ENCODE peak calls at places on chromosome 12, in seven cellular contexts. Q is CD8-positive, alpha-beta T cell; M is effector CD4-positive, alpha-beta T cell; T is stimulated activated CD8-positive, alpha-beta memory T cell treated with anti-CD3 and anti-CD28 coated beads, Interleukin-7, amount 100 ng/mL, for 4 hours; N is NCI-H1105; J is type B pancreatic cell; A is foreskin fibroblast. F is an unnamed sample.

GRCh38 chr12:22082190-22082701 is 36.2 kb downstream of the CMAS start:
- DNase-seq in N (no peak), J (no peak), T (no peak), M (no peak), A (no peak), Q (no peak), F (no peak)

GRCh38 chr12:50612882-50613281 is 108.1 kb downstream of the DIP2B start:
- DNase-seq in A (no peak), M (no peak), J (no peak), N (no peak), T (no peak), Q (no peak), F (no peak)

GRCh38 chr12:101256271-101256670 is 23.6 kb upstream of the UTP20 start:
- DNase-seq in A (peak), J (no peak), M (no peak), N (no peak), Q (no peak), T (no peak), F (no peak)

GRCh38 chr12:69481133-69481532 is 10.9 kb downstream of the FRS2 start:
- DNase-seq in N (no peak), T (no peak), A (no peak), J (no peak), Q (no peak), M (no peak), F (no peak)

GRCh38 chr12:30450872-30451271 is 244.8 kb downstream of the IPO8 start:
- DNase-seq in N (no peak), A (peak), J (no peak), Q (no peak), T (no peak), M (no peak), F (no peak)

GRCh38 chr12:12392428-12392827 is 35.5 kb downstream of the BORCS5 start:
- DNase-seq in M (no peak), J (no peak), Q (no peak), N (no peak), T (no peak), A (no peak), F (no peak)

GRCh38 chr12:20142956-20143355 is 225.4 kb upstream of the PDE3A start:
- DNase-seq in J (no peak), Q (no peak), A (no peak), M (no peak), N (no peak), T (no peak), F (no peak)

GRCh38 chr12:62928632-62929031 is 6.3 kb downstream of the PPM1H start:
- DNase-seq in N (no peak), M (no peak), Q (no peak), A (no peak), J (no peak), T (no peak), F (no peak)

GRCh38 chr12:46663297-46663696 is 162.5 kb downstream of the SLC38A4 start:
- DNase-seq in T (no peak), N (no peak), Q (no peak), M (no peak), A (peak), J (no peak), F (no peak)

GRCh38 chr12:98973395-98973794 is 328.3 kb downstream of the APAF1 start:
- DNase-seq in M (no peak), Q (no peak), A (peak), N (no peak), J (no peak), T (no peak), F (peak)

GRCh38 chr12:51326762-51327439 is 2.9 kb upstream of the BIN2 start:
- DNase-seq in J (no peak), T (no peak), M (no peak), N (no peak), A (peak), Q (no peak), F (peak)